ENCODE peak calls at places on chromosome 14, in eight cellular contexts. Q is tibial artery, X is cardiac muscle cell, Y is lung, S is HL-60, I is heart left ventricle, W is WERI-Rb-1, Z is prostate gland. B is an unnamed sample.

GRCh38 chr14:101781240-101782061 is 19.9 kb downstream of the PPP2R5C start:
- DNase-seq in Q (no peak), X (peak), Y (no peak), S (no peak), I (peak), W (no peak), Z (no peak), B (peak)

GRCh38 chr14:99519347-99519881 is 38.2 kb downstream of the CCNK start:
- DNase-seq in Q (peak), X (no peak), Y (no peak), S (no peak), I (no peak), W (no peak), Z (no peak), B (no peak)

GRCh38 chr14:99755629-99756603 is 37.3 kb upstream of the EML1 start:
- DNase-seq in Q (peak), X (peak), Y (peak), S (no peak), I (peak), W (no peak), Z (no peak), B (no peak)

GRCh38 chr14:90629471-90629870 is 186.8 kb downstream of the TTC7B start:
- DNase-seq in Q (no peak), X (no peak), Y (peak), S (no peak), I (no peak), W (no peak), Z (peak), B (no peak)

GRCh38 chr14:86296173-86296572 is 766.2 kb downstream of the FLRT2 start:
- DNase-seq in Q (no peak), X (peak), Y (no peak), S (no peak), I (no peak), W (peak), Z (no peak), B (no peak)

GRCh38 chr14:96739511-96739910 is 57.7 kb upstream of the VRK1 start:
- DNase-seq in Q (no peak), X (no peak), Y (no peak), S (no peak), I (no peak), W (no peak), Z (no peak), B (no peak)

GRCh38 chr14:104425171-104425681 is 154.3 kb upstream of the C14orf180 start:
- DNase-seq in Q (no peak), X (no peak), Y (no peak), S (no peak), I (peak), W (no peak), Z (no peak), B (no peak)

GRCh38 chr14:102212845-102213244 is 73.1 kb downstream of the WDR20 start:
- DNase-seq in Q (no peak), X (no peak), Y (no peak), S (no peak), I (no peak), W (no peak), Z (no peak), B (no peak)

GRCh38 chr14:44700184-44700583 is 193.1 kb upstream of the FSCB start:
- DNase-seq in Q (no peak), X (peak), Y (no peak), S (no peak), I (no peak), W (no peak), Z (no peak), B (no peak)

DNA sequence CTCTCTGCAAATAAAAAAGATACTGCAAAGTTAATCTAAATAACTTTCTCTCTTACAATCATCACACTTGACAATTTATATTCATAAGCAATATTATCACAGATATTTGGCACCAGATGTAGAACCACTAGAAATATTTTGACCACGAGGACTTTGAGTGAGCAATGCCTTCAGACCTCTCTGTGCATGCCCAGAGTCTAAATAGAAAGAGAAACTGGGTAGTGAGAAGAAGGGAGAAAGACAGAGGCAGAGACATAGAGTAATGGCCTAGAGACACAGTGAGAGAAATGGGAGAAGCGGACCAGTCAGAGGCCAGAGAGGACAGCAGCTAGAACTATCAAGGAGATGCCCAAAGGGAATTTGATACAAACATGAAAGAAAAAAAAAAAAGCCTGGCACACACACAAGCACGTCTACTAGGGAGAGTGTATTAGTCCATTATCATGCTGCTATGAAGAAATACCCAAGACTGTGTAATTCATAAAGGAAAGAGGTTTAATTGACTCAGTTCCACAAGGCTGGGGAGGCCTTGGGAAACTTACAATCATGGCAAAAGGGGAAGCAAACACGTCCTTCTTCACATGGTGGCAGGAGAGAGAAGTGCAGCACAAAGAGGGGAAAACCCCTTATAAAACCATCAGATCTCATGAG is 41.1 kb downstream of the BMP4 start:
- DNase-seq in Q (no peak), X (peak), Y (no peak), S (no peak), I (no peak), W (no peak), Z (no peak), B (no peak)
- TF ChIP-seq CTCF in Q (no peak), X (no peak), Y (no peak), S (no peak), I (no peak), W (no peak), Z (no peak), B (no peak)

GRCh38 chr14:77991128-77991772 is 178.9 kb upstream of the NRXN3 start:
- DNase-seq in Q (no peak), X (no peak), Y (no peak), S (no peak), I (no peak), W (peak), Z (no peak), B (no peak)
- TF ChIP-seq CTCF in Q (no peak), X (peak), Y (no peak), S (no peak), I (peak), W (peak), Z (no peak), B (no peak)

DNA sequence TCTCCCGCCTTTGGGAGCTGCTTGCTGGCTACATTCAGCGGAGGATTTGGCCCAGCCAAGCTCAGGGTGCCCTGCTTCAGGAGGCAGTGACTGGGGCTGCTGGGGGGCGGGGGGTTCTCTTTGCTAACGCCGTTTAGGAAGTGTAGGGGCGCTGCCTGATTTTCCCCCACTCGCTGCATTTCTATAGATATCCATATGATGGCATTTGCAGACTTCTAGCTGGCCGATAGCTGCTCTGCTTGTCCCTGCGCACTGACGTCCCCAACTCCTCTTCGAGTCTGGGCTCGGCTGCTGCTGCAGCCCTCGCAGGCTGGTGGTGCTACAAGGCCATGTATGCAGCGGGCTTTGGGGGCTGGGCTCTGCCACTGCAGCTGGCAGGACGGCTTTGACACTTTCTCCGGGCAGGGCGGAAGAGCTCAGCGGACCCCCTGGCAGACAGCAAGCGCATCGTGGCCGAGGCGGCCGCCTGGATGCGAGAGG is 3.1 kb downstream of the LRFN5 start:
- DNase-seq in Q (no peak), X (peak), Y (no peak), S (no peak), I (peak), W (peak), Z (peak), B (peak)
- TF ChIP-seq CTCF in Q (no peak), X (peak), Y (no peak), S (no peak), I (no peak), W (no peak), Z (peak), B (no peak)

DNA sequence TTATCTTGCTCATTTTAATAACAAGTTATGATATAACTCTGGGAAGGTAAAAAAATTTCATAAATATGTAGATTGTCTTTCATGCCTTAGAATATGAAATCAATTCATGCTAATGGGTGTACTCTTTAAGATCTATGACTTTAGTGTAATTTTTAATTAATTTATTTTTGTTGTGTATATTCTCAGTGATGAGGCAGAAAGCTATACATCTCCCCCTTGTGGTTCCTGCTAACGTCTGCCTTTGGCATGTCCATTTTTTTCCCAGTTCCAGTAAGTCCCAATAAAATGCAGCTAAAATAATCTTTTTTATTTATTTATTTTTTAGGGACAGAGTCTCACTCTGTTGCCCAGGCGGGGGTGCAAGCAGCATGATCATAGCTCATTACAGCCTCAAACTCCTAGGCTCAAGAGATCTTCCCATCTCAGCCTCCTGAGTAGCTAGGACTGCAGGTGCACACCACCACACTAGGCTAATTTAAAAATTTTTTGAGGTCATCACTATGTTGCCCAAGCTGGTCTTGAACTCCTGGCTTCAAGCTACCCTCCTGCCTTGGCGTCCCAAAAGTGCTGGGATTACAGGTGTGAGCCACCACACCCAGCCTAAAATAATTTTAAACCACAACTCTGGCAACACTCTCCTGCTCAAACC is 3.3 kb upstream of the CHURC1 start:
- DNase-seq in Q (no peak), X (peak), Y (no peak), S (no peak), I (no peak), W (peak), Z (no peak), B (peak)
- TF ChIP-seq CTCF in Q (no peak), X (peak), Y (no peak), S (peak), I (peak), W (peak), Z (peak), B (peak)

GRCh38 chr14:71320107-71320733 is 413.0 kb downstream of the PCNX1 start:
- DNase-seq in Q (peak), X (peak), Y (peak), S (peak), I (peak), W (peak), Z (peak), B (peak)
- TF ChIP-seq CTCF in Q (peak), X (no peak), Y (no peak), S (no peak), I (no peak), W (no peak), Z (no peak), B (no peak)

B was measured in endothelial cell.